ENCODE peak calls at places on chromosome 6, in four cellular contexts. One of them, this sample, is unnamed.

GRCh38 chr6:31765910-31766794 is 3.7 kb downstream of the SAPCD1 start:
- DNase-seq in NCI-H2029 treated with DMSO at 0.1 percent for 48 hours: no peak
- DNase-seq in Daoy: no peak
- DNase-seq in DMS 273 treated with DMSO at 0.1 percent for 48 hours: no peak
- DNase-seq in this sample: no peak

GRCh38 chr6:36676142-36677058 is 2.1 kb upstream of the CDKN1A start:
- DNase-seq in NCI-H2029 treated with DMSO at 0.1 percent for 48 hours: no peak
- DNase-seq in Daoy: no peak
- DNase-seq in DMS 273 treated with DMSO at 0.1 percent for 48 hours: no peak
- DNase-seq in this sample: no peak

GRCh38 chr6:3230275-3231212 is 3.1 kb upstream of the TUBB2B start:
- DNase-seq in NCI-H2029 treated with DMSO at 0.1 percent for 48 hours: peak; percentile 90
- DNase-seq in Daoy: peak; percentile 72
- DNase-seq in DMS 273 treated with DMSO at 0.1 percent for 48 hours: no peak
- DNase-seq in this sample: peak; percentile 86

GRCh38 chr6:56749632-56750151 is 107.0 kb upstream of the DST start:
- DNase-seq in NCI-H2029 treated with DMSO at 0.1 percent for 48 hours: no peak
- DNase-seq in Daoy: peak; percentile 84
- DNase-seq in DMS 273 treated with DMSO at 0.1 percent for 48 hours: no peak
- DNase-seq in this sample: no peak

GRCh38 chr6:52929321-52930164 is 20.0 kb upstream of the GSTA3 start:
- DNase-seq in NCI-H2029 treated with DMSO at 0.1 percent for 48 hours: peak; percentile 6
- DNase-seq in Daoy: peak; percentile 94
- DNase-seq in DMS 273 treated with DMSO at 0.1 percent for 48 hours: no peak
- DNase-seq in this sample: no peak

GRCh38 chr6:140203611-140204553 is 829.4 kb upstream of the CITED2 start:
- DNase-seq in NCI-H2029 treated with DMSO at 0.1 percent for 48 hours: peak; percentile 20
- DNase-seq in Daoy: no peak
- DNase-seq in DMS 273 treated with DMSO at 0.1 percent for 48 hours: no peak
- DNase-seq in this sample: no peak

GRCh38 chr6:80289727-80290126 is 183.3 kb downstream of the BCKDHB start:
- DNase-seq in NCI-H2029 treated with DMSO at 0.1 percent for 48 hours: no peak
- DNase-seq in Daoy: no peak
- DNase-seq in DMS 273 treated with DMSO at 0.1 percent for 48 hours: no peak
- DNase-seq in this sample: no peak

GRCh38 chr6:155079985-155080452 is 84.9 kb downstream of the TIAM2 start:
- DNase-seq in NCI-H2029 treated with DMSO at 0.1 percent for 48 hours: no peak
- DNase-seq in Daoy: peak; percentile 25
- DNase-seq in DMS 273 treated with DMSO at 0.1 percent for 48 hours: no peak
- DNase-seq in this sample: no peak

GRCh38 chr6:8234316-8234715 is 132.0 kb upstream of the EEF1E1 start:
- DNase-seq in NCI-H2029 treated with DMSO at 0.1 percent for 48 hours: no peak
- DNase-seq in Daoy: no peak
- DNase-seq in DMS 273 treated with DMSO at 0.1 percent for 48 hours: no peak
- DNase-seq in this sample: no peak

GRCh38 chr6:16821834-16822264 is 60.6 kb upstream of the ATXN1 start:
- DNase-seq in NCI-H2029 treated with DMSO at 0.1 percent for 48 hours: no peak
- DNase-seq in Daoy: no peak
- DNase-seq in DMS 273 treated with DMSO at 0.1 percent for 48 hours: no peak
- DNase-seq in this sample: no peak

GRCh38 chr6:150878347-150879213 is 13.1 kb downstream of the MTHFD1L start:
- DNase-seq in NCI-H2029 treated with DMSO at 0.1 percent for 48 hours: no peak
- DNase-seq in Daoy: no peak
- DNase-seq in DMS 273 treated with DMSO at 0.1 percent for 48 hours: no peak
- DNase-seq in this sample: no peak

GRCh38 chr6:33609444-33610034 is 11.6 kb upstream of the ITPR3 start:
- DNase-seq in NCI-H2029 treated with DMSO at 0.1 percent for 48 hours: no peak
- DNase-seq in Daoy: peak; percentile 68
- DNase-seq in DMS 273 treated with DMSO at 0.1 percent for 48 hours: no peak
- DNase-seq in this sample: no peak

GRCh38 chr6:34771727-34772126 is 14.4 kb downstream of the SNRPC start:
- DNase-seq in NCI-H2029 treated with DMSO at 0.1 percent for 48 hours: no peak
- DNase-seq in Daoy: peak; percentile 30
- DNase-seq in DMS 273 treated with DMSO at 0.1 percent for 48 hours: no peak
- DNase-seq in this sample: no peak